ENCODE peak calls at places on chromosomes 13 and 19, in eight cellular contexts. C, X, F, U, B, R, V and Z are unnamed samples.

GRCh38 chr19:29188704-29189375 is 24.1 kb downstream of the UQCRFS1 start:
- DNase-seq in V (no peak), R (peak), U (no peak), X (no peak), C (no peak), B (peak), F (no peak), Z (peak)

GRCh38 chr19:13153627-13154240 is 3.5 kb downstream of the IER2 start:
- DNase-seq in R (peak), F (no peak), U (no peak), X (peak), B (peak), V (peak), C (no peak), Z (no peak)

GRCh38 chr13:19169496-19169895 is 12.1 kb downstream of the TUBA3C start:
- DNase-seq in U (no peak), F (no peak), X (no peak), R (no peak), C (no peak), B (no peak), V (no peak), Z (no peak)

GRCh38 chr13:77300176-77301141 is 26.4 kb downstream of the MYCBP2 start:
- DNase-seq in C (no peak), U (peak), V (peak), R (peak), F (no peak), B (peak), X (no peak), Z (peak)

GRCh38 chr13:70394149-70394548 is 285.9 kb upstream of the KLHL1 start:
- DNase-seq in X (no peak), R (no peak), F (no peak), C (no peak), V (no peak), U (no peak), B (no peak), Z (no peak)

GRCh38 chr13:44695520-44695919 is 119.4 kb upstream of the TSC22D1 start:
- DNase-seq in R (no peak), V (no peak), B (no peak), U (no peak), F (no peak), X (no peak), C (no peak), Z (no peak)

GRCh38 chr19:46265217-46265828 is 31.5 kb upstream of the HIF3A start:
- DNase-seq in R (peak), F (peak), B (peak), X (peak), V (peak), U (peak), C (no peak), Z (peak)

GRCh38 chr19:16205205-16206045 is 7.7 kb downstream of the AP1M1 start:
- DNase-seq in B (no peak), R (no peak), U (no peak), C (no peak), F (no peak), V (no peak), X (no peak), Z (no peak)

GRCh38 chr13:29162638-29163037 is 342.5 kb downstream of the MTUS2 start:
- DNase-seq in R (no peak), U (no peak), X (no peak), V (no peak), C (no peak), B (peak), F (no peak), Z (no peak)

GRCh38 chr19:54011507-54012211 is 20.2 kb downstream of the CACNG6 start:
- DNase-seq in C (no peak), F (no peak), V (no peak), R (no peak), U (no peak), B (no peak), X (no peak), Z (no peak)

GRCh38 chr19:36605101-36605838 is at the start of gene ZNF382:
- DNase-seq in U (no peak), F (peak), X (peak), B (peak), R (peak), C (peak), V (peak), Z (peak)

GRCh38 chr13:93397619-93398018 is 171.0 kb downstream of the GPC6 start:
- DNase-seq in R (no peak), X (no peak), F (no peak), C (no peak), V (no peak), B (no peak), U (no peak), Z (no peak)

GRCh38 chr19:46404039-46404883 is 9.1 kb downstream of the CCDC8 start:
- DNase-seq in U (peak), B (peak), X (peak), F (peak), V (peak), C (no peak), R (no peak), Z (peak)

GRCh38 chr13:40963927-40964326 is 55.2 kb downstream of the ELF1 start:
- DNase-seq in B (peak), U (peak), F (no peak), C (no peak), R (peak), V (peak), X (no peak), Z (peak)

GRCh38 chr19:35247526-35248309 is 1.1 kb upstream of the LSR start:
- DNase-seq in C (peak), V (no peak), R (no peak), U (peak), B (peak), F (peak), X (peak), Z (peak)

GRCh38 chr13:45042539-45042938 is 53.2 kb downstream of the GPALPP1 start:
- DNase-seq in U (no peak), R (peak), B (peak), X (no peak), F (no peak), C (no peak), V (no peak), Z (no peak)

GRCh38 chr19:16824658-16825311 is 4.4 kb upstream of the SIN3B start:
- DNase-seq in X (no peak), R (peak), B (peak), V (peak), U (no peak), C (no peak), F (no peak), Z (peak)

GRCh38 chr13:35514166-35514565 is 37.7 kb upstream of the MAB21L1 start:
- DNase-seq in F (no peak), X (no peak), U (no peak), C (no peak), V (no peak), R (no peak), B (no peak), Z (no peak)

GRCh38 chr19:35553385-35554000 is 8.1 kb downstream of the TMEM147 start:
- DNase-seq in F (no peak), V (no peak), R (no peak), B (no peak), C (no peak), X (no peak), U (no peak), Z (no peak)

GRCh38 chr19:32674153-32674958 is 624 bp downstream of the ANKRD27 start:
- DNase-seq in B (peak), U (no peak), F (no peak), C (no peak), V (no peak), R (no peak), X (no peak), Z (no peak)

GRCh38 chr13:39559838-39560237 is 43.2 kb downstream of the LHFPL6 start:
- DNase-seq in C (no peak), U (no peak), V (no peak), X (no peak), B (no peak), R (no peak), F (no peak), Z (no peak)

GRCh38 chr19:46015080-46015960 is 7.5 kb downstream of the PGLYRP1 start:
- DNase-seq in V (peak), R (no peak), X (peak), B (peak), F (peak), U (peak), C (peak), Z (peak)

GRCh38 chr19:11091343-11092153 is 2.3 kb downstream of the LDLR start:
- DNase-seq in C (peak), X (peak), U (peak), F (peak), V (peak), B (peak), R (peak), Z (peak)

GRCh38 chr19:55117063-55117635 is 288 bp downstream of the PPP1R12C start:
- DNase-seq in X (peak), V (no peak), B (peak), C (no peak), F (no peak), R (no peak), U (no peak), Z (no peak)

GRCh38 chr19:17107546-17108452 is 32.2 kb downstream of the MYO9B start:
- DNase-seq in F (peak), B (peak), X (peak), U (peak), V (peak), C (peak), R (peak), Z (peak)

GRCh38 chr19:58279042-58279924 is 528 bp downstream of the ZNF8 start:
- DNase-seq in V (peak), B (peak), X (peak), F (peak), C (peak), R (peak), U (peak), Z (peak)

GRCh38 chr13:46377554-46377953 is 9.5 kb downstream of the RUBCNL start:
- DNase-seq in F (no peak), C (no peak), X (no peak), R (no peak), B (no peak), V (no peak), U (no peak), Z (no peak)

GRCh38 chr19:13031917-13032623 is 36.8 kb downstream of the NFIX start:
- DNase-seq in U (no peak), C (no peak), F (no peak), X (no peak), B (peak), R (peak), V (peak), Z (peak)

GRCh38 chr13:61777281-61777680 is 361.6 kb upstream of the PCDH20 start:
- DNase-seq in X (no peak), U (no peak), B (no peak), F (no peak), C (no peak), V (peak), R (no peak), Z (no peak)

GRCh38 chr19:31656507-31656906 is 307.3 kb upstream of the TSHZ3 start:
- DNase-seq in X (no peak), F (no peak), R (no peak), B (no peak), V (no peak), C (no peak), U (no peak), Z (no peak)

GRCh38 chr13:31697290-31697689 is 42.0 kb upstream of the RXFP2 start:
- DNase-seq in V (no peak), R (peak), U (no peak), F (no peak), B (peak), C (no peak), X (no peak), Z (no peak)

GRCh38 chr13:80359459-80360297 is 18.8 kb upstream of the SPRY2 start:
- DNase-seq in B (no peak), V (no peak), U (no peak), F (peak), X (no peak), C (no peak), R (peak), Z (no peak)

GRCh38 chr19:50293263-50294004 is 35.7 kb downstream of the KCNC3 start:
- DNase-seq in R (no peak), F (no peak), X (no peak), B (no peak), C (no peak), U (no peak), V (no peak), Z (no peak)

GRCh38 chr13:103878891-103879605 is 812.8 kb upstream of the SLC10A2 start:
- DNase-seq in F (no peak), B (no peak), V (no peak), C (no peak), R (no peak), X (no peak), U (no peak), Z (no peak)

GRCh38 chr13:103873725-103874124 is 807.5 kb upstream of the SLC10A2 start:
- DNase-seq in V (no peak), B (no peak), X (no peak), U (no peak), F (no peak), C (no peak), R (no peak), Z (no peak)

GRCh38 chr13:103876571-103876970 is 810.4 kb upstream of the SLC10A2 start:
- DNase-seq in X (no peak), U (no peak), R (peak), F (no peak), B (peak), C (no peak), V (peak), Z (peak)
- H3K4me3 ChIP-seq in X (no peak), U (no peak), R (no peak), F (no peak), B (no peak), C (no peak), V (no peak), Z (no peak)

GRCh38 chr13:42865703-42866102 is 84.3 kb downstream of the FAM216B start:
- DNase-seq in C (no peak), B (peak), F (no peak), U (no peak), V (no peak), X (no peak), R (no peak), Z (no peak)
- H3K4me3 ChIP-seq in C (no peak), B (peak), F (no peak), U (no peak), V (no peak), X (no peak), R (no peak), Z (no peak)

DNA sequence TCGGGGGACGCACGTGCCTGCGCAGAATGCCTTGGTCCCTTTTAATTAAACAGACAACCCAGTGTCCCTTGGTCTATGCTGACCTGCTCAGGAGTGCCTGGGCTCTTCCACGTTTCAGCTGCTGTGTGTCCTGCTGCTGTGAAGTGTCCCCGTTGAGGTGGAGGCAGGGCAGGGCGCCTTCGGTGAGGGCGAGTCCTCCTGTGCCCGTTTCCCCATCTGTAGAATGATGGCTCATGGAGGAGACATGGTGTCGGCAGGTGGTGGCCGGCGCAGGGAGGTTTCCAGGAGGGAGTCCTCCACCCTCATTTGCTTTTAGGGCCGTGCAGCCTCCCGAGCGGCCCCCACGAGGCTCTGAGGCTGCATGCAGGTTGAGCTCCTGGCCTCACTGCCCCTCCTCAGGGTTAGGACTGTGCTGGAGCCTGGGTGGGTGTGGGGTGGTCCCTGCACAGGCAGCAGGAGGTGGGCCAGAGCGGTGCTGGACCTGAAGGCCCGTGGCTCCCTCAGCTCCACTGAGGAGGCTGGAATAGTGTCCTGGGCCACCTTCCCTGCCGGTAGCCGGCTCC is 8.8 kb downstream of the STK11 start:
- DNase-seq in F (no peak), U (no peak), X (no peak), C (no peak), R (no peak), V (no peak), B (no peak), Z (no peak)
- H3K4me3 ChIP-seq in F (peak), U (no peak), X (peak), C (no peak), R (no peak), V (no peak), B (no peak), Z (no peak)

DNA sequence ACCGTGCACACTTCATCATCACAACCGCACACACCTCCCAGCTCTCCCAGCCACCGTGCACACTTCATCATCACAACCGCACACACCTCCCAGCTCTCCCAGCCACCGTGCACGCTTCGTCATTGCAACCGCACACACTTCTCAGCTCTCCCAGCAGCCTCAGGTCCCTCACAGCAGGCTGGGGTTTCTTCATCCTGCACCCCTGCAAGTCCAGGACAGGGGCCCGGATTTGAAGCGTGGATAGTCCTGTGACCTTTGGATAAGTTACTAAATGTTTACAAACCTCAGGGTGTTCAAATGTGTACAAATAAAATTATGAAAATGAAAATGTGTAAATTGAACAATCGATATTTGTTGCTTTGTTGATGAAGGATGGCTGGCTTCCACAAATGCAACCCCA is 74.0 kb downstream of the SPACA7 start:
- DNase-seq in U (no peak), R (no peak), V (no peak), F (no peak), X (no peak), C (no peak), B (no peak), Z (no peak)
- H3K4me3 ChIP-seq in U (no peak), R (no peak), V (no peak), F (no peak), X (no peak), C (no peak), B (no peak), Z (no peak)

GRCh38 chr13:73195091-73195490 is 136.3 kb downstream of the KLF5 start:
- DNase-seq in B (no peak), F (no peak), V (no peak), X (no peak), U (no peak), C (no peak), R (no peak), Z (peak)

GRCh38 chr13:73189766-73190165 is 131.0 kb downstream of the KLF5 start:
- DNase-seq in U (no peak), X (no peak), F (no peak), C (no peak), R (no peak), V (no peak), B (no peak), Z (no peak)

GRCh38 chr13:73194310-73194709 is 135.5 kb downstream of the KLF5 start:
- DNase-seq in B (no peak), C (no peak), R (no peak), X (no peak), V (no peak), U (no peak), F (no peak), Z (no peak)

GRCh38 chr13:73190477-73190876 is 131.7 kb downstream of the KLF5 start:
- DNase-seq in B (no peak), R (no peak), F (no peak), U (no peak), X (no peak), V (no peak), C (no peak), Z (no peak)

GRCh38 chr13:73193541-73193940 is 134.7 kb downstream of the KLF5 start:
- DNase-seq in B (no peak), X (no peak), F (no peak), U (no peak), V (no peak), C (no peak), R (no peak), Z (no peak)
- H3K4me3 ChIP-seq in B (no peak), X (no peak), F (no peak), U (no peak), V (no peak), C (no peak), R (no peak), Z (no peak)

GRCh38 chr19:8242212-8242821 is 33.1 kb downstream of the CERS4 start:
- DNase-seq in F (no peak), B (no peak), R (no peak), V (no peak), U (no peak), C (no peak), X (no peak), Z (no peak)

GRCh38 chr19:8238251-8238650 is 29.1 kb downstream of the CERS4 start:
- DNase-seq in X (peak), R (no peak), B (peak), U (no peak), C (no peak), F (peak), V (no peak), Z (peak)

GRCh38 chr19:8239528-8240273 is 30.5 kb downstream of the CERS4 start:
- DNase-seq in B (no peak), C (no peak), U (no peak), V (no peak), F (no peak), R (no peak), X (no peak), Z (no peak)

GRCh38 chr19:8241646-8242045 is 32.5 kb downstream of the CERS4 start:
- DNase-seq in V (no peak), R (no peak), C (no peak), X (no peak), U (no peak), B (no peak), F (no peak), Z (no peak)

GRCh38 chr19:8240274-8241229 is 31.4 kb downstream of the CERS4 start:
- DNase-seq in U (no peak), X (peak), B (peak), V (peak), F (peak), C (peak), R (peak), Z (peak)
- H3K4me3 ChIP-seq in U (no peak), X (peak), B (no peak), V (no peak), F (peak), C (no peak), R (no peak), Z (no peak)

DNA sequence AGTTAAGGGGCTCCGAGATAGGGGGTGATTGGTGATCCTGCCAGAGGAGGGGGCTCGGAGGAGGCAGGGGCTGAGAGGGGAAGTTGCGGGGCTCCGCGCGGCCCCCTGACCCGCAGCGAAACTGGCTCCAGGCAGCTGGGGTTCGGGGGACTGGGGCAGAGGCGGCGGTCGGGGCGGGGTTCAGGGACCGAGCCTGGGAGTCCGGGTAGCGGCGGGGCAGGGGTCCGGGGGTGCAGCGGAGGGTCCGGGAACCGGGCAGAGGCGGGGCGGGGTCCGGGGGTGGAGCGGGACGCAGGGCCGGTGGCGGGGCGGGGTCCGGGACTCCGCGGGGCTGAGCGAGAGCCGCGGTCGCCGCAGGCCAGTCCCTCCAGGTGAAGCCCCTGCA is 1.2 kb downstream of the MADCAM1 start:
- DNase-seq in V (no peak), X (no peak), C (no peak), B (no peak), R (no peak), U (no peak), F (no peak), Z (no peak)
- H3K4me3 ChIP-seq in V (no peak), X (peak), C (no peak), B (no peak), R (no peak), U (peak), F (peak), Z (no peak)